ENCODE peak calls at places on chromosomes 11 and 22, in nine cellular contexts. G, S, W, P, A, V, T, N and D are unnamed samples.

GRCh38 chr11:72446929-72447753 is 12.8 kb upstream of the CLPB start:
- DNase-seq in G (no peak), S (no peak), W (no peak), P (no peak), A (no peak), V (no peak), T (no peak), N (peak; percentile 8), D (no peak)

GRCh38 chr11:11396290-11397042 is 43.4 kb upstream of the CSNK2A3 start:
- DNase-seq in G (no peak), S (no peak), W (no peak), P (no peak), A (no peak), V (no peak), T (no peak), N (no peak), D (no peak)

GRCh38 chr11:105862736-105863367 is 159.2 kb downstream of the MSANTD4 start:
- DNase-seq in G (no peak), S (no peak), W (no peak), P (no peak), A (no peak), V (no peak), T (no peak), N (no peak), D (no peak)

GRCh38 chr11:35121326-35121865 is 17.6 kb upstream of the CD44 start:
- DNase-seq in G (no peak), S (no peak), W (no peak), P (no peak), A (no peak), V (no peak), T (no peak), N (no peak), D (no peak)

GRCh38 chr11:64858467-64859401 is 14.3 kb upstream of the CDC42BPG start:
- DNase-seq in G (peak; percentile 63), S (peak; percentile 57), W (no peak), P (peak; percentile 89), A (no peak), V (no peak), T (peak; percentile 63), N (no peak), D (no peak)

GRCh38 chr11:1922411-1923113 is 3.1 kb downstream of the TNNT3 start:
- DNase-seq in G (no peak), S (no peak), W (no peak), P (peak; percentile 15), A (no peak), V (no peak), T (no peak), N (no peak), D (no peak)

GRCh38 chr11:88597387-88597786 is 259.9 kb upstream of the CTSC start:
- DNase-seq in G (no peak), S (no peak), W (no peak), P (no peak), A (no peak), V (no peak), T (no peak), N (no peak), D (no peak)

GRCh38 chr11:65870307-65870658 is 2.3 kb downstream of the EFEMP2 start:
- DNase-seq in G (no peak), S (no peak), W (no peak), P (no peak), A (no peak), V (no peak), T (no peak), N (no peak), D (no peak)

GRCh38 chr22:22182990-22183264 is 61.7 kb upstream of the VPREB1 start:
- DNase-seq in G (no peak), S (no peak), W (no peak), P (no peak), A (no peak), V (no peak), T (no peak), N (no peak), D (no peak)

GRCh38 chr22:45226681-45227186 is 14.0 kb downstream of the KIAA0930 start:
- DNase-seq in G (peak; percentile 79), S (peak; percentile 41), W (peak; percentile 28), P (peak; percentile 49), A (no peak), V (no peak), T (no peak), N (no peak), D (no peak)

GRCh38 chr11:84564180-84564866 is 1062.8 kb downstream of the DLG2 start:
- DNase-seq in G (no peak), S (peak; percentile 27), W (peak; percentile 73), P (peak; percentile 24), A (no peak), V (no peak), T (no peak), N (no peak), D (no peak)

DNA sequence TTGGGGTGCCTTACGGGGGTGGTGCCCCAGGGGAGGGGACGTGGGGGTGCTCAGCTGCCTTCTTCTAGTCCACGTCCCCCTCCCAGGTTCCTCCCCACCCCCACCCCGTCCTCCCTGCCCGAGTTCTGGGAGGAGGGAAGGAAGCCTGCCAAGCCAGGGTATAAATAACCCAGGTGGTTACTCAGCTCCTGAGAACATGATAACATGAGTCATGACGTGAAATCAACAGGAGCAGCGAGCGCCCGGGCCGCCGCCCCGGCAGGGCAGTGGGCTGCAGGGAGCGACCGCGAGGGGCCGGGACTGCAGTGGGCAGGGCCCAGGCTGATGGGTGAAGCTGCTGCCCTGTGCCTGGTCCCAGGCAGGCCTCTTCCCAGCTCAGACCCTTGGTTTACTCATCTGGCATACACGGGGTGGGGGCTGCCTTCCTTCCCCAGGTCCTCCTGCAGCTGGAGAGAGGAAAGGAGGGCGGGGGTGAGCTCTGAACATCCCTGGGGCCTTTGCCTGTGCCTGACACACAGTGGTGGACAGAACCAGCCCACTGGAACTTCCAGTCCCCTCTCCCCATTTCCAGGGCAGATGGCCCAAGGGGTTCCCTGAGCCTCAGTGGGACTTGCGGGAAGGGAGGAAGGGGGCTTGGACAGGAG is 8.8 kb upstream of the PDGFB start:
- DNase-seq in G (no peak), S (peak; percentile 89), W (peak; percentile 93), P (peak; percentile 91), A (no peak), V (peak; percentile 93), T (no peak), N (peak; percentile 89), D (no peak)
- TF ChIP-seq POLR2A in G (no peak), S (no peak), W (peak; percentile 22), P (no peak), A (no peak), V (no peak), T (no peak), N (peak; percentile 48), D (no peak)

DNA sequence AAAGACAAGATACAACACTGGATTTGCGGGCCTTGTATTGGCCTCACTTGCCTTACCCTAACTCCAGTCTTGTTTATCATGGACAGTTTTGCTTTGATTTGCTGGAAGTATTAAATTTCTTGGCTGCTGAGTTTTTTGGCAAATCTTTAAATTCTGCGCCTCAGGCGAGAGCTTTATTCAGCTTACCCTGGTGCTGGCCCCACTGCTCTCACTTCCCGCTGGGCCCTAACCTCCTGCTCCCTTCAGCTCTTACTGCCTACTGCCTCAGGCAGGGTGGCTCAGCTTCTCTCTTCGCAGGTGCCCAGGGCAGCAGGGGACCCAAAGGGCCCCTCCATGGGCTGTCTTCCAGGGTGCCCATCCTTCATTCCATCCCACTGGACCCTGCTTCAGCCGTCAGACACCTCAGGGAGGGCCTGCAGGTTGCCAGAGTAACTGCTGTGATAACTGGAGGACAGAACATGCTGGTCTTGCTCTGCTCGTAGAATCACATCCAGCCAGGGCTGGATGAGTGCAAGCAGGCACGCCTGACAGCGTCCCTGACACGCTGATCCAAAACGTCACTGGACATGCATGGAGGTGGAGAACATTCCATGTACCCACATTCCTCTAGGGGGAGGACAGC is 45.7 kb upstream of the TUB start:
- DNase-seq in G (no peak), S (no peak), W (no peak), P (no peak), A (no peak), V (peak; percentile 91), T (no peak), N (no peak), D (no peak)
- H3K27ac ChIP-seq in G (peak overlapping the region; percentile 32), S (no peak overlapping the region), W (no peak overlapping the region), P (no peak overlapping the region), A (no peak overlapping the region), V (no peak overlapping the region), T (no peak overlapping the region), N (peak overlapping the region; percentile 42), D (peak overlapping the region; percentile 58)

GRCh38 chr11:44863231-44863630 is 87.5 kb downstream of the TP53I11 start:
- DNase-seq in G (no peak), S (no peak), W (no peak), P (no peak), A (no peak), V (no peak), T (no peak), N (no peak), D (no peak)

GRCh38 chr11:44860346-44860745 is 90.3 kb downstream of the TP53I11 start:
- DNase-seq in G (no peak), S (no peak), W (no peak), P (no peak), A (no peak), V (no peak), T (peak; percentile 58), N (no peak), D (no peak)

GRCh38 chr11:44860967-44861828 is 89.5 kb downstream of the TP53I11 start:
- DNase-seq in G (no peak), S (no peak), W (no peak), P (no peak), A (no peak), V (no peak), T (peak; percentile 63), N (no peak), D (no peak)

GRCh38 chr11:44862546-44863101 is 88.1 kb downstream of the TP53I11 start:
- DNase-seq in G (no peak), S (no peak), W (no peak), P (no peak), A (no peak), V (no peak), T (no peak), N (no peak), D (no peak)

DNA sequence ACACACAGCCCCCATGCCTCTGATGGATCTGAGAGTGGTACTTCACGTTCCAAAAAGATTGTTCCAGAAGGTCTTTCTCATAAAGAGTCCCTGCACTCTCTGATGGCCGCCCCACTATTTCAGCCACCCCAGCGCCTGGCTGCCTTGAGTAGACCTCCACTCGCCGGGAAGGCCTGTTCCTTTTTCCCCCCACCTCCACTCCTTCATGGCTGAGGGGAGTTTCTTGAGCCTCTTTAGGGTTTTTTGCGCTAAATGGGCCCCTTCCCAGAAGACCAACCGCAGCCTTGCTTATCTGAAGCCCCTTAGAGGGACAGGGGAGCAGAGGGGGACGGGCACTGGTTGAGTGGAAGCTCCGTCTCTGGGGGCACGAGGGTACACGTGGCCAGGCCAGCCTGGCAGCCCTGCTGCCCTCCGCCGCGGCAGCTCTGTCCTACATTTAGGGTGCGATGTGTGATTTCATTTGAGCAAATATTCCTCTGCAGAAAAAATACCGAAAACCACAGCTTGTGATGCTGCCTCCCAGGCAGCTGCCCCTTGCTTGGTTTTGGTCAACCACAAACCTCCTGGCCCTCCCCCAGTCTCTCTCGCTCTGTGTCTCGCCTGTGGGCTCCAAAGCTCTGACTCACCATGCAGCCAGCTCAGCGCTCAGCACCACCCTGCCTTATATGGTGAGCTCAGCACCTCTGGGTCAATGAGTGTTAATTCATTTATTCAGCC is 88.7 kb downstream of the TP53I11 start:
- DNase-seq in G (no peak), S (peak; percentile 58), W (peak; percentile 49), P (peak; percentile 91), A (peak; percentile 63), V (peak; percentile 96), T (peak; percentile 94), N (no peak), D (no peak)
- TF ChIP-seq POLR2A in G (no peak), S (no peak), W (no peak), P (no peak), A (no peak), V (no peak), T (no peak), N (no peak), D (no peak)

GRCh38 chr22:20127318-20127868 is 4.2 kb upstream of the ZDHHC8 start:
- DNase-seq in G (no peak), S (no peak), W (no peak), P (no peak), A (no peak), V (no peak), T (no peak), N (no peak), D (no peak)
- H3K27ac ChIP-seq in G (no peak overlapping the region), S (no peak overlapping the region), W (no peak overlapping the region), P (no peak overlapping the region), A (no peak overlapping the region), V (no peak overlapping the region), T (no peak overlapping the region), N (no peak overlapping the region), D (no peak overlapping the region)